ENCODE peak calls at places on chromosomes 12 and 14, in six cellular contexts. Z is NCI-H1105 treated with DMSO at 0.1 percent for 48 hours, K is BJ, Y is cardiac muscle cell, N is PC-3, A is HuH-7. M is an unnamed sample.

GRCh38 chr14:99821519-99822165 is 28.4 kb downstream of the EML1 start:
- DNase-seq in K (peak; percentile 72), Z (peak; percentile 33), Y (peak; percentile 58), N (peak; percentile 71), A (peak; percentile 30), M (peak; percentile 99)

GRCh38 chr12:123828120-123828519 is 66.0 kb downstream of the DNAH10 start:
- DNase-seq in K (no peak), Z (no peak), A (no peak), Y (no peak), N (no peak), M (no peak)

GRCh38 chr12:212799-213526 is 994 bp downstream of the SLC6A12 start:
- DNase-seq in Z (no peak), K (no peak), N (no peak), Y (peak; percentile 37), A (no peak), M (peak; percentile 19)

GRCh38 chr12:45674583-45674982 is 54.9 kb upstream of the ARID2 start:
- DNase-seq in N (peak; percentile 98), K (peak; percentile 54), A (no peak), Z (peak; percentile 22), Y (peak; percentile 93), M (peak; percentile 76)

GRCh38 chr12:96434107-96434506 is 33.9 kb upstream of the CDK17 start:
- DNase-seq in Y (peak; percentile 87), K (peak; percentile 76), N (no peak), A (no peak), Z (no peak), M (no peak)

GRCh38 chr14:24334431-24335271 is at the start of gene ADCY4:
- DNase-seq in K (no peak), Z (no peak), Y (peak; percentile 15), A (no peak), N (no peak), M (no peak)

GRCh38 chr12:31261744-31262143 is 64.2 kb downstream of the SINHCAF start:
- DNase-seq in K (no peak), N (no peak), Y (no peak), Z (no peak), A (no peak), M (no peak)

GRCh38 chr12:27208414-27208750 is 35.7 kb upstream of the STK38L start:
- DNase-seq in N (no peak), Y (no peak), A (no peak), K (no peak), Z (no peak), M (no peak)

GRCh38 chr12:15404485-15404884 is 82.2 kb downstream of the PTPRO start:
- DNase-seq in Y (peak; percentile 8), N (peak; percentile 19), K (no peak), A (no peak), Z (no peak), M (no peak)

M was measured in DMS79 treated with DMSO at 0.1 percent for 48 hours.